ENCODE peak calls at places on chromosome 6, in four cellular contexts. F, Y, E and I are unnamed samples.

GRCh38 chr6:26054659-26054936 is 32.6 kb upstream of the HFE start:
- DNase-seq in F (no peak), Y (no peak), E (no peak), I (no peak)

GRCh38 chr6:97669191-97669651 is 386.2 kb upstream of the MMS22L start:
- DNase-seq in F (no peak), Y (no peak), E (peak; percentile 93), I (peak; percentile 17)

GRCh38 chr6:27863962-27864905 is 48.0 kb downstream of the OR2B2 start:
- DNase-seq in F (no peak), Y (peak; percentile 68), E (no peak), I (peak; percentile 48)

GRCh38 chr6:143376861-143377260 is 73.6 kb downstream of the ADAT2 start:
- DNase-seq in F (no peak), Y (no peak), E (no peak), I (no peak)

GRCh38 chr6:148608211-148608951 is 138.4 kb upstream of the UST start:
- DNase-seq in F (no peak), Y (peak; percentile 12), E (no peak), I (no peak)

GRCh38 chr6:113328886-113329381 is 528.2 kb upstream of the MARCKS start:
- DNase-seq in F (no peak), Y (no peak), E (no peak), I (no peak)

GRCh38 chr6:164926686-164927085 is 382.7 kb downstream of the C6orf118 start:
- DNase-seq in F (no peak), Y (no peak), E (no peak), I (no peak)

GRCh38 chr6:24205020-24205492 is 79.0 kb downstream of the NRSN1 start:
- DNase-seq in F (no peak), Y (peak; percentile 45), E (peak; percentile 62), I (peak; percentile 31)

GRCh38 chr6:112335736-112336135 is 11.4 kb upstream of the RFPL4B start:
- DNase-seq in F (no peak), Y (no peak), E (no peak), I (no peak)

GRCh38 chr6:111503194-111503593 is 20.2 kb upstream of the REV3L start:
- DNase-seq in F (no peak), Y (no peak), E (no peak), I (no peak)

GRCh38 chr6:119379809-119380208 is 30.2 kb upstream of the MAN1A1 start:
- DNase-seq in F (no peak), Y (no peak), E (no peak), I (no peak)

GRCh38 chr6:83868639-83869038 is 9.2 kb downstream of the CYB5R4 start:
- DNase-seq in F (no peak), Y (no peak), E (no peak), I (no peak)

GRCh38 chr6:35282472-35282871 is 15.1 kb upstream of the DEF6 start:
- DNase-seq in F (no peak), Y (no peak), E (no peak), I (no peak)

GRCh38 chr6:156848533-156848932 is 71.4 kb downstream of the ARID1B start:
- DNase-seq in F (no peak), Y (no peak), E (peak; percentile 93), I (no peak)

GRCh38 chr6:152273638-152274037 is 363.5 kb downstream of the SYNE1 start:
- DNase-seq in F (no peak), Y (no peak), E (no peak), I (no peak)

GRCh38 chr6:129440691-129441090 is 269.3 kb downstream of the ARHGAP18 start:
- DNase-seq in F (no peak), Y (no peak), E (peak; percentile 6), I (no peak)

GRCh38 chr6:10138917-10139316 is 276.0 kb downstream of the TFAP2A start:
- DNase-seq in F (no peak), Y (no peak), E (no peak), I (no peak)

GRCh38 chr6:166997768-166998255 is 1.4 kb upstream of the CEP43 start:
- DNase-seq in F (no peak), Y (peak; percentile 65), E (peak; percentile 68), I (peak; percentile 69)

GRCh38 chr6:15254074-15254975 is 8.5 kb downstream of the JARID2 start:
- DNase-seq in F (no peak), Y (peak; percentile 90), E (no peak), I (no peak)

GRCh38 chr6:105226598-105227291 is 46.9 kb upstream of the POPDC3 start:
- DNase-seq in F (no peak), Y (no peak), E (peak; percentile 95), I (no peak)

GRCh38 chr6:111763381-111763780 is 109.9 kb downstream of the FYN start:
- DNase-seq in F (no peak), Y (no peak), E (no peak), I (no peak)

GRCh38 chr6:112337209-112337638 is 9.9 kb upstream of the RFPL4B start:
- DNase-seq in F (peak; percentile 83), Y (peak; percentile 5), E (peak; percentile 81), I (peak; percentile 77)

GRCh38 chr6:125821825-125822281 is 31.1 kb downstream of the NCOA7 start:
- DNase-seq in F (no peak), Y (no peak), E (no peak), I (no peak)

GRCh38 chr6:29933955-29934354 is 8.4 kb upstream of the HLA-A start:
- DNase-seq in F (no peak), Y (no peak), E (no peak), I (no peak)

GRCh38 chr6:140193269-140193668 is 818.8 kb upstream of the CITED2 start:
- DNase-seq in F (no peak), Y (peak; percentile 8), E (no peak), I (no peak)

GRCh38 chr6:14742680-14743079 is 503.2 kb upstream of the JARID2 start:
- DNase-seq in F (no peak), Y (no peak), E (no peak), I (no peak)

GRCh38 chr6:13917141-13917540 is 7.6 kb upstream of the RNF182 start:
- DNase-seq in F (no peak), Y (no peak), E (no peak), I (no peak)

GRCh38 chr6:2245954-2246863 is 804 bp upstream of the GMDS start:
- DNase-seq in F (no peak), Y (peak; percentile 39), E (peak; percentile 55), I (peak; percentile 50)

GRCh38 chr6:2244261-2245102 is 923 bp downstream of the GMDS start:
- DNase-seq in F (no peak), Y (no peak), E (no peak), I (no peak)

GRCh38 chr6:2242311-2242710 is 3.1 kb downstream of the GMDS start:
- DNase-seq in F (no peak), Y (no peak), E (no peak), I (no peak)

GRCh38 chr6:2247664-2248063 is 2.3 kb upstream of the GMDS start:
- DNase-seq in F (no peak), Y (no peak), E (no peak), I (no peak)

GRCh38 chr6:2245103-2245953 is at the start of gene GMDS:
- DNase-seq in F (peak; percentile 89), Y (peak; percentile 92), E (peak; percentile 94), I (peak; percentile 89)
- H3K4me1 ChIP-seq in F (peaks cover 24% of the 10 kb centered on the region), Y (peaks cover 23% of the 10 kb centered on the region), E (no peaks in the 10 kb centered on the region), I (peaks cover 5% of the 10 kb centered on the region)

GRCh38 chr6:40932366-40932765 is 106.7 kb downstream of the UNC5CL start:
- DNase-seq in F (no peak), Y (no peak), E (no peak), I (no peak)
- TF ChIP-seq CTCF in F (no peak), Y (no peak), E (no peak), I (no peak)

GRCh38 chr6:16336056-16336810 is 97.8 kb downstream of the GMPR start:
- DNase-seq in F (no peak), Y (no peak), E (no peak), I (no peak)
- H3K4me1 ChIP-seq in F (peaks cover 79% of the 10 kb centered on the region), Y (peaks cover 5% of the 10 kb centered on the region), E (peaks cover 11% of the 10 kb centered on the region), I (peaks cover 30% of the 10 kb centered on the region)

GRCh38 chr6:45780523-45780922 is 235.1 kb downstream of the CLIC5 start:
- DNase-seq in F (no peak), Y (no peak), E (no peak), I (no peak)

GRCh38 chr6:45787384-45787783 is 228.3 kb downstream of the CLIC5 start:
- DNase-seq in F (no peak), Y (no peak), E (no peak), I (no peak)

GRCh38 chr6:45786243-45786795 is 229.3 kb downstream of the CLIC5 start:
- DNase-seq in F (no peak), Y (no peak), E (no peak), I (no peak)

GRCh38 chr6:45784250-45784649 is 231.4 kb downstream of the CLIC5 start:
- DNase-seq in F (no peak), Y (no peak), E (no peak), I (no peak)

GRCh38 chr6:45783716-45784115 is 231.9 kb downstream of the CLIC5 start:
- DNase-seq in F (no peak), Y (no peak), E (no peak), I (no peak)
- TF ChIP-seq CTCF in F (no peak), Y (no peak), E (no peak), I (no peak)